ENCODE peak calls at places on chromosomes 6 and 20, in seven cellular contexts. Q, P, V, J, G, S and H are unnamed samples.
A peak's percentile ranks its signal among the peaks of the same experiment; 100 is the strongest.

GRCh38 chr6:166006593-166007301 is 160.9 kb downstream of the TBXT start:
- DNase-seq in V (no peak), G (peak; percentile 55), S (no peak), P (no peak), J (no peak), Q (no peak), H (no peak)

GRCh38 chr20:52242237-52243230 is 51.0 kb upstream of the ZFP64 start:
- DNase-seq in J (no peak), V (peak; percentile 8), Q (no peak), P (no peak), G (peak; percentile 10), S (no peak), H (no peak)

GRCh38 chr6:9062581-9062980 is 627.2 kb upstream of the SLC35B3 start:
- DNase-seq in P (no peak), V (no peak), J (no peak), Q (no peak), G (no peak), S (no peak), H (no peak)

GRCh38 chr6:56891754-56892153 is 63.2 kb upstream of the BEND6 start:
- DNase-seq in G (no peak), J (no peak), V (peak; percentile 44), Q (no peak), S (no peak), P (no peak), H (no peak)

GRCh38 chr6:169839493-169839892 is 88.1 kb downstream of the ERMARD start:
- DNase-seq in G (no peak), P (no peak), S (no peak), J (no peak), Q (peak; percentile 10), V (no peak), H (no peak)

GRCh38 chr6:150641398-150642139 is 41.9 kb downstream of the PLEKHG1 start:
- DNase-seq in V (no peak), S (no peak), Q (no peak), J (no peak), G (peak; percentile 61), P (no peak), H (no peak)

GRCh38 chr6:43171284-43172126 is 436 bp downstream of the SRF start:
- DNase-seq in P (peak; percentile 35), V (no peak), G (no peak), Q (no peak), J (peak; percentile 57), S (no peak), H (no peak)

GRCh38 chr6:93419304-93420162 is at the start of gene EPHA7:
- DNase-seq in V (peak; percentile 27), J (peak; percentile 35), Q (peak; percentile 91), P (peak; percentile 99), S (peak; percentile 22), G (peak; percentile 99), H (peak; percentile 63)

GRCh38 chr6:142304241-142304640 is 2.4 kb downstream of the ADGRG6 start:
- DNase-seq in G (no peak), Q (no peak), S (no peak), J (no peak), P (no peak), V (no peak), H (no peak)

GRCh38 chr20:62860924-62861691 is 514 bp downstream of the TCFL5 start:
- DNase-seq in G (peak; percentile 53), J (peak; percentile 46), V (no peak), S (no peak), P (no peak), Q (peak; percentile 45), H (no peak)

GRCh38 chr6:12048609-12049008 is 36.5 kb downstream of the HIVEP1 start:
- DNase-seq in J (no peak), S (no peak), G (no peak), V (no peak), P (no peak), Q (no peak), H (no peak)

GRCh38 chr6:161327360-161327953 is 53.6 kb upstream of the AGPAT4 start:
- DNase-seq in P (no peak), S (no peak), J (no peak), G (peak; percentile 11), V (no peak), Q (no peak), H (no peak)

GRCh38 chr6:2582268-2582667 is 168.5 kb downstream of the MYLK4 start:
- DNase-seq in P (no peak), S (no peak), Q (no peak), G (peak; percentile 28), J (no peak), V (no peak), H (no peak)

GRCh38 chr6:117502580-117502979 is 20.1 kb downstream of the DCBLD1 start:
- DNase-seq in J (no peak), P (no peak), V (no peak), G (no peak), S (no peak), Q (no peak), H (no peak)

GRCh38 chr6:43921039-43921438 is 151.0 kb downstream of the VEGFA start:
- DNase-seq in V (no peak), P (peak; percentile 7), S (no peak), J (no peak), Q (no peak), G (no peak), H (no peak)

GRCh38 chr6:26336355-26337198 is 28.4 kb upstream of the BTN3A2 start:
- DNase-seq in Q (no peak), G (no peak), P (no peak), J (no peak), V (peak; percentile 70), S (no peak), H (no peak)

GRCh38 chr6:112252571-112253504 is 1.5 kb downstream of the LAMA4 start:
- DNase-seq in P (no peak), Q (no peak), G (peak; percentile 54), J (no peak), S (no peak), V (no peak), H (no peak)

GRCh38 chr6:168320661-168321060 is 1.1 kb upstream of the DACT2 start:
- DNase-seq in P (no peak), V (no peak), J (no peak), Q (no peak), G (no peak), S (no peak), H (no peak)

GRCh38 chr6:1679691-1680068 is 70.0 kb downstream of the FOXC1 start:
- DNase-seq in S (no peak), P (no peak), J (no peak), G (no peak), Q (no peak), V (no peak), H (no peak)

GRCh38 chr6:133889557-133890301 is 816 bp downstream of the TCF21 start:
- DNase-seq in P (peak; percentile 62), G (peak; percentile 96), J (no peak), V (no peak), S (no peak), Q (peak; percentile 46), H (no peak)

GRCh38 chr6:111663692-111664564 is 58.2 kb upstream of the TRAF3IP2 start:
- DNase-seq in V (peak; percentile 68), P (peak; percentile 84), S (no peak), Q (peak; percentile 72), J (no peak), G (peak; percentile 96), H (no peak)

GRCh38 chr6:30130887-30131862 is 4.8 kb upstream of the TRIM40 start:
- DNase-seq in P (peak; percentile 58), G (peak; percentile 89), V (peak; percentile 81), S (peak; percentile 46), Q (peak; percentile 60), J (peak; percentile 63), H (peak; percentile 66)

GRCh38 chr20:24206995-24207394 is 218.4 kb upstream of the GGTLC1 start:
- DNase-seq in J (no peak), S (no peak), G (no peak), Q (no peak), V (no peak), P (no peak), H (no peak)

GRCh38 chr20:31484001-31484400 is 8.9 kb downstream of the REM1 start:
- DNase-seq in S (no peak), G (peak; percentile 49), Q (no peak), V (no peak), P (peak; percentile 19), J (no peak), H (no peak)

GRCh38 chr20:57743450-57744095 is 33.8 kb upstream of the PMEPA1 start:
- DNase-seq in J (no peak), P (no peak), G (no peak), V (no peak), Q (no peak), S (no peak), H (no peak)

GRCh38 chr6:165876568-165876967 is 213.5 kb upstream of the PDE10A start:
- DNase-seq in S (no peak), V (no peak), P (no peak), J (no peak), Q (peak; percentile 54), G (peak; percentile 40), H (no peak)

GRCh38 chr20:48763183-48764030 is 64.4 kb downstream of the PREX1 start:
- DNase-seq in G (no peak), V (no peak), P (no peak), Q (peak; percentile 47), J (no peak), S (no peak), H (no peak)

GRCh38 chr6:134247271-134247833 is 70.6 kb downstream of the SGK1 start:
- DNase-seq in S (peak; percentile 26), G (no peak), P (no peak), Q (no peak), J (peak; percentile 72), V (no peak), H (peak; percentile 16)

GRCh38 chr20:45629496-45630100 is at the start of gene WFDC10A:
- DNase-seq in V (peak; percentile 6), Q (no peak), G (peak; percentile 65), S (no peak), J (peak; percentile 4), P (peak; percentile 61), H (no peak)

GRCh38 chr20:62475819-62476073 is at the start of gene GATA5:
- DNase-seq in V (no peak), J (no peak), P (no peak), Q (no peak), S (no peak), G (no peak), H (no peak)